ENCODE peak calls at places on chromosomes 4 and X, in five cellular contexts. W, E, I, O and L are unnamed samples.

GRCh38 chrX:23901805-23902204 is 5.9 kb downstream of the APOO start:
- DNase-seq in W (no peak), E (no peak), I (no peak), O (peak), L (peak)

GRCh38 chrX:150697641-150698040 is 4.4 kb downstream of the MTMR1 start:
- DNase-seq in W (no peak), E (no peak), I (no peak), O (no peak), L (no peak)

GRCh38 chrX:38465686-38466085 is 95.7 kb upstream of the TSPAN7 start:
- DNase-seq in W (no peak), E (no peak), I (no peak), O (no peak), L (no peak)

GRCh38 chr4:148067307-148067916 is 335.5 kb downstream of the ARHGAP10 start:
- DNase-seq in W (no peak), E (no peak), I (no peak), O (no peak), L (no peak)

GRCh38 chr4:177718514-177718913 is 276.3 kb upstream of the AGA start:
- DNase-seq in W (no peak), E (no peak), I (no peak), O (no peak), L (no peak)

GRCh38 chr4:121053601-121054143 is 18.7 kb downstream of the NDNF start:
- DNase-seq in W (no peak), E (no peak), I (no peak), O (no peak), L (no peak)

GRCh38 chrX:150094996-150095395 is 156.7 kb upstream of the EOLA2 start:
- DNase-seq in W (no peak), E (no peak), I (no peak), O (no peak), L (no peak)

GRCh38 chr4:10180603-10180926 is 64.0 kb upstream of the WDR1 start:
- DNase-seq in W (no peak), E (no peak), I (no peak), O (no peak), L (no peak)

GRCh38 chr4:95155759-95156451 is 392.9 kb downstream of the UNC5C start:
- DNase-seq in W (no peak), E (no peak), I (no peak), O (peak), L (no peak)

GRCh38 chr4:157172011-157172410 is 48.5 kb upstream of the GRIA2 start:
- DNase-seq in W (no peak), E (no peak), I (no peak), O (no peak), L (no peak)

GRCh38 chr4:76856183-76856969 is 41.6 kb downstream of the SOWAHB start:
- DNase-seq in W (no peak), E (no peak), I (no peak), O (no peak), L (no peak)

GRCh38 chrX:39476596-39476995 is 621.2 kb downstream of the BCOR start:
- DNase-seq in W (no peak), E (no peak), I (no peak), O (no peak), L (no peak)

GRCh38 chrX:124018031-124018430 is 56.5 kb downstream of the STAG2 start:
- DNase-seq in W (no peak), E (no peak), I (no peak), O (no peak), L (no peak)

GRCh38 chr4:83305187-83305586 is 20.6 kb upstream of the COQ2 start:
- DNase-seq in W (no peak), E (no peak), I (no peak), O (no peak), L (no peak)

GRCh38 chr4:82423245-82424054 is 6.8 kb downstream of the HNRNPDL start:
- DNase-seq in W (peak), E (no peak), I (no peak), O (no peak), L (no peak)

GRCh38 chrX:25755179-25755578 is 383.0 kb upstream of the MAGEB18 start:
- DNase-seq in W (no peak), E (no peak), I (no peak), O (no peak), L (no peak)

GRCh38 chr4:83905952-83906351 is 370.0 kb downstream of the GPAT3 start:
- DNase-seq in W (no peak), E (no peak), I (no peak), O (no peak), L (no peak)

GRCh38 chrX:47802589-47802988 is 34.1 kb upstream of the ZNF81 start:
- DNase-seq in W (no peak), E (no peak), I (no peak), O (no peak), L (no peak)

GRCh38 chrX:138711399-138712347 is at the start of gene FGF13:
- DNase-seq in W (no peak), E (no peak), I (no peak), O (no peak), L (no peak)

GRCh38 chrX:18974993-18975392 is 8.9 kb downstream of the PHKA2 start:
- DNase-seq in W (no peak), E (no peak), I (no peak), O (no peak), L (no peak)

GRCh38 chr4:147607463-147607862 is 9.7 kb upstream of the TMEM184C start:
- DNase-seq in W (no peak), E (no peak), I (no peak), O (no peak), L (no peak)

GRCh38 chr4:37648084-37648817 is 37.9 kb downstream of the RELL1 start:
- DNase-seq in W (no peak), E (no peak), I (no peak), O (no peak), L (no peak)

GRCh38 chr4:7421356-7422097 is 13.2 kb downstream of the PSAPL1 start:
- DNase-seq in W (no peak), E (no peak), I (no peak), O (no peak), L (no peak)

GRCh38 chr4:139599594-139600374 is 43.8 kb upstream of the SETD7 start:
- DNase-seq in W (no peak), E (no peak), I (no peak), O (no peak), L (no peak)

GRCh38 chr4:85829276-85830051 is 354.5 kb downstream of the ARHGAP24 start:
- DNase-seq in W (no peak), E (no peak), I (no peak), O (no peak), L (no peak)

GRCh38 chrX:39516399-39516798 is 581.4 kb downstream of the BCOR start:
- DNase-seq in W (no peak), E (no peak), I (no peak), O (no peak), L (no peak)

GRCh38 chr4:66923081-66923865 is 622.0 kb downstream of the CENPC start:
- DNase-seq in W (no peak), E (no peak), I (no peak), O (no peak), L (no peak)

GRCh38 chr4:142095886-142096605 is 459.7 kb downstream of the IL15 start:
- DNase-seq in W (no peak), E (no peak), I (no peak), O (no peak), L (no peak)

GRCh38 chrX:7127058-7127457 is 20.5 kb upstream of the STS start:
- DNase-seq in W (no peak), E (no peak), I (no peak), O (no peak), L (no peak)

GRCh38 chr4:168866635-168867034 is 143.4 kb downstream of the CBR4 start:
- DNase-seq in W (no peak), E (no peak), I (no peak), O (no peak), L (no peak)

GRCh38 chr4:88757067-88757466 is 59.4 kb upstream of the NAP1L5 start:
- DNase-seq in W (no peak), E (no peak), I (no peak), O (no peak), L (no peak)

GRCh38 chr4:76386566-76387305 is 34.2 kb downstream of the CCDC158 start:
- DNase-seq in W (no peak), E (no peak), I (no peak), O (no peak), L (no peak)

GRCh38 chr4:72689929-72690328 is 120.9 kb upstream of the ADAMTS3 start:
- DNase-seq in W (no peak), E (no peak), I (no peak), O (no peak), L (no peak)

GRCh38 chrX:134936542-134936941 is 54.2 kb upstream of the SMIM10 start:
- DNase-seq in W (no peak), E (no peak), I (no peak), O (no peak), L (no peak)

GRCh38 chrX:10512258-10512657 is 108.1 kb downstream of the MID1 start:
- DNase-seq in W (no peak), E (no peak), I (no peak), O (no peak), L (no peak)

GRCh38 chrX:4397471-4397870 is 684.0 kb upstream of the PRKX start:
- DNase-seq in W (no peak), E (no peak), I (no peak), O (no peak), L (no peak)